ENCODE peak calls at places on chromosomes 6 and 20, in eight cellular contexts. W, U, I, O, X, K, R and P are unnamed samples.

GRCh38 chr6:132122871-132123270 is 171.7 kb upstream of the CCN2 start:
- DNase-seq in W (no peak), U (no peak), I (no peak), O (no peak), X (no peak), K (no peak), R (no peak), P (no peak)

GRCh38 chr20:61369731-61370520 is 117.9 kb downstream of the CDH4 start:
- DNase-seq in W (no peak), U (no peak), I (no peak), O (no peak), X (no peak), K (no peak), R (no peak), P (no peak)

GRCh38 chr20:35215066-35215956 is 11.2 kb upstream of the MMP24 start:
- DNase-seq in W (no peak), U (no peak), I (no peak), O (no peak), X (no peak), K (no peak), R (no peak), P (no peak)

GRCh38 chr20:50394569-50394968 is 115.6 kb upstream of the PTPN1 start:
- DNase-seq in W (no peak), U (no peak), I (no peak), O (peak), X (no peak), K (no peak), R (no peak), P (no peak)

GRCh38 chr20:45049904-45050471 is 50.9 kb downstream of the KCNS1 start:
- DNase-seq in W (no peak), U (no peak), I (no peak), O (no peak), X (no peak), K (no peak), R (no peak), P (no peak)

GRCh38 chr6:17086469-17086868 is 15.4 kb upstream of the STMND1 start:
- DNase-seq in W (no peak), U (peak), I (no peak), O (peak), X (peak), K (peak), R (peak), P (peak)

GRCh38 chr6:38482466-38482865 is 157.3 kb downstream of the BTBD9 start:
- DNase-seq in W (no peak), U (no peak), I (no peak), O (no peak), X (no peak), K (no peak), R (no peak), P (no peak)

GRCh38 chr6:36355819-36356218 is 19.1 kb upstream of the BNIP5 start:
- DNase-seq in W (no peak), U (no peak), I (no peak), O (no peak), X (no peak), K (no peak), R (no peak), P (no peak)

GRCh38 chr6:10397756-10398438 is 17.0 kb downstream of the TFAP2A start:
- DNase-seq in W (no peak), U (no peak), I (no peak), O (no peak), X (no peak), K (no peak), R (no peak), P (no peak)

GRCh38 chr6:159429427-159429826 is 260.2 kb downstream of the FNDC1 start:
- DNase-seq in W (no peak), U (no peak), I (no peak), O (no peak), X (no peak), K (no peak), R (no peak), P (no peak)

GRCh38 chr6:43171284-43172126 is 436 bp downstream of the SRF start:
- DNase-seq in W (no peak), U (no peak), I (peak), O (no peak), X (peak), K (peak), R (peak), P (no peak)

GRCh38 chr6:63290507-63291049 is 29.2 kb downstream of the LGSN start:
- DNase-seq in W (no peak), U (no peak), I (no peak), O (no peak), X (no peak), K (no peak), R (no peak), P (no peak)

GRCh38 chr20:7966176-7966575 is 25.9 kb upstream of the HAO1 start:
- DNase-seq in W (no peak), U (no peak), I (no peak), O (no peak), X (no peak), K (peak), R (no peak), P (no peak)

GRCh38 chr6:15176816-15177215 is 69.1 kb upstream of the JARID2 start:
- DNase-seq in W (no peak), U (no peak), I (no peak), O (no peak), X (no peak), K (no peak), R (no peak), P (no peak)

DNA sequence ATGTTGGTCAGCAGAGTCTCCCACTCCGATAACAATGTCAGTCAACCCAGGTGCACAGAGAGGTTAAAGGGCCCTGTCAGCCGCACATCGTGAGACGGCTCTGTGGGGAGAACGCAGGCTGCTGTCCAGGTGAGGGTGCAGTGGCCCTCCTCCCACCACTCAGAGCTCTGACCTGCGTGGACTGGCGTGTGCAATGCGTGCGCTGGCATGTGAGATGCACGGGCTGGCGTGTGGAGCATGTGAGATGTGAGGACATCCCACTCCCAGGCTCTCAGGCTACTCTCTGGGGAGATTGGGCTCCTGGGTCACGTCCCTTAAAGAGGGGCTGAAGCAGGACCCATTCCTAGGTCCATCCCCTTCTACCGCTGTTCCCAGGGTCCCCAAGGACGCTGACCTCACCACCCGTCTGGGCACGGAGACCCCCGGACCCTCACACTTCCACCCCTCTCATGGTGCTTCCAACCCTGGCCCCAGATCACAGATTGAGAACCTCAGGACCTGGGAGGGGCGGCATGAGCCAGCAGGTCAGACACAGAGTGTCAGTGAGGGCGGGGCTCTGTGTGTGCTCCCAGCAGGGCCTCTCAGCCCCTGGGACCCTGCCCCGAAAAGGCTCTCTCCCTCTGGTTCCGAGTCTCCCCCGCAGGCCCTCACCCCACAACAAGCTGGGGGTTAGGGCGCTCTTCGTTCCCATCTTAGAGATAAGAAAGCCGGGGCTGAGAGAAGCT is 8.6 kb upstream of the FRMD1 start:
- DNase-seq in W (no peak), U (no peak), I (peak), O (no peak), X (no peak), K (no peak), R (no peak), P (no peak)
- H3K27ac ChIP-seq in W (no peak), U (no peak), I (no peak), O (no peak), X (no peak), K (no peak), R (no peak), P (no peak)

GRCh38 chr20:62876441-62876825 is 14.8 kb upstream of the TCFL5 start:
- DNase-seq in W (no peak), U (no peak), I (no peak), O (no peak), X (no peak), K (no peak), R (no peak), P (no peak)
- H3K27ac ChIP-seq in W (peak), U (peak), I (peak), O (peak), X (no peak), K (peak), R (no peak), P (peak)

DNA sequence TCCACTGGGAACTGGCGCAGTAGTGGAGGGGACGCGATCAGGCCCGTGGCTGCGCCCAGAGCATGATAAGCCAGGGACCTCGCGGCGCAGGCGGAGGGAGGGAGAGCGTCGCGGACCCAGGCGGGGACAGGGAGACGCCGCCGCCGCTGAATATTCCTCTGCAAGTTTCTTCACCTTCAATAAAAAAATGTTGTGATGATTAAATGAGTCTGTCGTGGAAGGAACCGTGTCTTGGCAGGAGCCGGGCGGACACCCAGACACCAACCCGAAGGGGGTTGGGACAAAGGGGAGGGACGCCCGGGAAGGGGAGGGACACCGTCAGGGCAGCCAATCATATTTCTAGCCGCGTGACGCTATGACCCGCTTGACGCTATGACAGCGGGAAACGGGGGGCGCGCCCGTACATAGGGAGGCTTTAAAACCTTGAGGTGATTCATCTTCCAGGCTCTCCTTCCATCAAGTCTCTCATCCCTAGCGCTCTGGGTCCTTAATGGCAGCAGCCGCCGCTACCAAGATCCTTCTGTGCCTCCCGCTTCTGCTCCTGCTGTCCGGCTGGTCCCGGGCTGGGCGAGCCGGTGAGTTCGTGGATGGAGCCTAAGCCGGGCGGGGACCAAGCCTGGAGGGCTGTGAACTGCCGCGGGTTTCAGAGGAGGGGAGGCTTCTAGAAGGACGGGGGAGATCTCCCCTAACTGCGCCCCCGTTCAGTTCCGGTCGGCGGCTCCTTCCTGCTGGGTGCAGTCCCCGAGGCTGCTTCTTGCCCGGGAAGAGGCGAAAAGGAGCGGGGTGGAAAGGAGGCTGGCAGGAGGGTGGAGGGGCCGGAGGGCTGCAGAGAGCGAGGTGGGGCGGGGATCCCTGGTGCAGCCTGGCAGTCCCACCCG is at the start of gene ULBP2:
- DNase-seq in W (peak), U (peak), I (peak), O (peak), X (peak), K (peak), R (peak), P (peak)
- H3K27ac ChIP-seq in W (no peak), U (peak), I (peak), O (peak), X (no peak), K (peak), R (no peak), P (peak)

DNA sequence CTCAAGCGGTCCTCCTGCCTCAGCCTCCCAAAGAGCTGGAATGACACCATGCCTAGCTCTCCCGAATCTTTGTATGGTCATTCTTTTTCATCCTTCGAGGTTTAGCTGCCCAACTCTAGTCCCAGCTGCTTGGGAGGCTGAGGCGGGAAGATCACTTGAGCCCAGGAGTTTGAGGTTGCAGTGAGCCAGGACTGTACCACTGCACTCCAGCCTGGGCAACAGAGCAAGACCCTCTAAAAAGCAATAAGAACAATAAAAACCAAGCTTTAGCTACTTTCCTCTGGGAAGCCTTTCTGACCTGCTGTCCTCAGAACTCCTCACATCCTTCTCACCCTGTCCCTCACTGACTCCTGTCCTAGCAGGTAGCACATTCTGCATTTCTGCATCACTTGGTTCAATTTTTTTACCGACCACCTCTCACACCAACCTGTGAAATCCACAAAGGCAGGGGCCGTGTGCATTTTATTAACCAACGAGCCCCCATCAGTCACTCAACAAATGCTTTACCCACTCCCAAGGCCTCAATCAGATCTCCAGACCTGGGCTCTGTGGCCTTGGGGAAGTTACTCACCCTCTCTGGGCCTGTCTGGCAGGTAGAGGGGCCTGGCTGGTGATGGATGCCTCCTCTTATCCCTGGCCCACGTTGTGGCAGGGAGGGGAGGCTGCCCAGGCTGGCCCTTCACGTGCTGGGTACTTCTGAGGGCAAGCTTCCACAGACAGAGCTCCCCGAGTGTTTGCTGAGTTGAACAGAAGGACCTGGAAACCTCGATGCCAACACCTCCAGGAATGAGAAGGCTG is 14.7 kb upstream of the SRC start:
- DNase-seq in W (no peak), U (no peak), I (no peak), O (no peak), X (no peak), K (no peak), R (no peak), P (no peak)
- H3K27ac ChIP-seq in W (no peak), U (no peak), I (no peak), O (no peak), X (no peak), K (no peak), R (no peak), P (no peak)

GRCh38 chr20:54345301-54345724 is 130.1 kb upstream of the DOK5 start:
- DNase-seq in W (no peak), U (no peak), I (no peak), O (no peak), X (no peak), K (no peak), R (no peak), P (no peak)
- H3K27ac ChIP-seq in W (peak), U (no peak), I (no peak), O (no peak), X (no peak), K (no peak), R (no peak), P (no peak)